ENCODE peak calls at places on chromosomes 7 and 10, in seven cellular contexts. T is esophagus squamous epithelium; H is stimulated activated CD4-positive, alpha-beta T cell treated with anti-CD3 and anti-CD28 coated beads, TNF-alpha, amount 100 ng/mL, for 1 hour; V is C1 segment of cervical spinal cord; C is cardiac fibroblast; Q is IMR-90; M is HEK293T. J is an unnamed sample.

GRCh38 chr10:116765549-116766162 is 23.3 kb upstream of the HSPA12A start:
- DNase-seq in T (no peak), H (no peak), V (no peak), C (no peak), Q (no peak), M (peak; percentile 73), J (no peak)

GRCh38 chr10:130897815-130898214 is 413.7 kb downstream of the TCERG1L start:
- DNase-seq in T (no peak), H (no peak), V (no peak), C (no peak), Q (no peak), M (no peak), J (no peak)

GRCh38 chr7:135771961-135772638 is 23.5 kb upstream of the FAM180A start:
- DNase-seq in T (no peak), H (no peak), V (no peak), C (peak; percentile 91), Q (peak; percentile 90), M (no peak), J (no peak)

GRCh38 chr7:103341466-103341865 is 3.1 kb downstream of the DNAJC2 start:
- DNase-seq in T (no peak), H (no peak), V (no peak), C (no peak), Q (no peak), M (no peak), J (no peak)

GRCh38 chr7:148824864-148825263 is 59.2 kb downstream of the EZH2 start:
- DNase-seq in T (no peak), H (no peak), V (no peak), C (no peak), Q (no peak), M (no peak), J (no peak)

GRCh38 chr7:1555813-1556540 is at the start of gene TMEM184A:
- DNase-seq in T (no peak), H (peak; percentile 31), V (peak; percentile 49), C (no peak), Q (no peak), M (peak; percentile 47), J (peak; percentile 27)

GRCh38 chr7:55476071-55476803 is 96.1 kb downstream of the VOPP1 start:
- DNase-seq in T (no peak), H (no peak), V (peak; percentile 42), C (peak; percentile 62), Q (peak; percentile 88), M (no peak), J (no peak)

GRCh38 chr10:96502561-96503267 is 11.0 kb downstream of the TLL2 start:
- DNase-seq in T (no peak), H (no peak), V (no peak), C (no peak), Q (no peak), M (no peak), J (no peak)

GRCh38 chr10:60735244-60735643 is 43.0 kb upstream of the CDK1 start:
- DNase-seq in T (no peak), H (no peak), V (no peak), C (no peak), Q (no peak), M (no peak), J (no peak)

GRCh38 chr10:61987951-61988379 is 86.5 kb downstream of the ARID5B start:
- DNase-seq in T (no peak), H (no peak), V (no peak), C (peak; percentile 22), Q (peak; percentile 29), M (no peak), J (no peak)

GRCh38 chr7:36115448-36116321 is 37.4 kb upstream of the EEPD1 start:
- DNase-seq in T (no peak), H (peak; percentile 61), V (no peak), C (peak; percentile 97), Q (peak; percentile 97), M (no peak), J (peak; percentile 61)

GRCh38 chr10:113492181-113492580 is 60.7 kb upstream of the HABP2 start:
- DNase-seq in T (no peak), H (no peak), V (no peak), C (no peak), Q (no peak), M (no peak), J (no peak)

GRCh38 chr10:52486840-52487611 is 172.9 kb downstream of the DKK1 start:
- DNase-seq in T (no peak), H (no peak), V (no peak), C (peak; percentile 95), Q (peak; percentile 92), M (no peak), J (no peak)

GRCh38 chr7:127251048-127251451 is 1.7 kb downstream of the GRM8 start:
- DNase-seq in T (no peak), H (no peak), V (no peak), C (no peak), Q (no peak), M (no peak), J (no peak)

GRCh38 chr10:96456296-96456840 is 57.4 kb downstream of the TLL2 start:
- DNase-seq in T (no peak), H (no peak), V (no peak), C (no peak), Q (no peak), M (no peak), J (no peak)

GRCh38 chr7:156947120-156947843 is 2.2 kb upstream of the NOM1 start:
- DNase-seq in T (no peak), H (no peak), V (no peak), C (no peak), Q (no peak), M (no peak), J (no peak)

GRCh38 chr7:48528689-48529088 is 357.4 kb downstream of the ABCA13 start:
- DNase-seq in T (no peak), H (no peak), V (no peak), C (no peak), Q (no peak), M (no peak), J (no peak)

GRCh38 chr10:3848005-3848767 is 63.2 kb upstream of the KLF6 start:
- DNase-seq in T (no peak), H (no peak), V (no peak), C (peak; percentile 74), Q (peak; percentile 51), M (no peak), J (no peak)

GRCh38 chr10:48501806-48502771 is 102.8 kb downstream of the ARHGAP22 start:
- DNase-seq in T (no peak), H (no peak), V (no peak), C (no peak), Q (peak; percentile 40), M (no peak), J (no peak)

GRCh38 chr7:50867048-50867383 is 84.3 kb upstream of the GRB10 start:
- DNase-seq in T (no peak), H (no peak), V (no peak), C (no peak), Q (no peak), M (no peak), J (no peak)

GRCh38 chr10:122671355-122671754 is 28.3 kb downstream of the C10orf120 start:
- DNase-seq in T (no peak), H (no peak), V (no peak), C (no peak), Q (no peak), M (no peak), J (no peak)

GRCh38 chr7:513521-514166 is 6.0 kb downstream of the PDGFA start:
- DNase-seq in T (no peak), H (no peak), V (no peak), C (peak; percentile 83), Q (peak; percentile 54), M (no peak), J (no peak)

GRCh38 chr10:97608991-97609561 is 19.6 kb downstream of the C10orf62 start:
- DNase-seq in T (no peak), H (no peak), V (peak; percentile 93), C (no peak), Q (no peak), M (peak; percentile 3), J (no peak)

GRCh38 chr7:91126762-91127161 is 137.5 kb upstream of the FZD1 start:
- DNase-seq in T (no peak), H (no peak), V (peak; percentile 60), C (no peak), Q (no peak), M (no peak), J (no peak)